ENCODE peak calls at places on chromosomes 2 and 18, in five cellular contexts. W is ELR; G is dermis blood vessel endothelial cell; J is T-helper 2 cell; D is activated CD4-positive, alpha-beta T cell treated with anti-CD3 and anti-CD28 coated beads, Interleukin-2, amount 50 U/mL, for 4 hours. R is an unnamed sample.

GRCh38 chr18:70249118-70249517 is 39.7 kb upstream of the SOCS6 start:
- DNase-seq in W (peak; percentile 69), G (no peak), J (no peak), D (no peak), R (peak; percentile 80)

GRCh38 chr2:127134833-127135830 is 28.2 kb upstream of the BIN1 start:
- DNase-seq in W (no peak), G (no peak), J (no peak), D (no peak), R (no peak)

GRCh38 chr2:15832310-15832709 is 108.0 kb upstream of the MYCN start:
- DNase-seq in W (no peak), G (no peak), J (no peak), D (no peak), R (no peak)

GRCh38 chr18:6255121-6255742 is 159.5 kb downstream of the L3MBTL4 start:
- DNase-seq in W (no peak), G (no peak), J (no peak), D (no peak), R (no peak)

GRCh38 chr2:81266106-81266505 is 961.6 kb upstream of the LRRTM1 start:
- DNase-seq in W (peak; percentile 47), G (no peak), J (no peak), D (no peak), R (peak; percentile 25)

GRCh38 chr2:207203056-207203455 is 37.3 kb upstream of the KLF7 start:
- DNase-seq in W (no peak), G (no peak), J (no peak), D (no peak), R (no peak)

GRCh38 chr18:23982154-23983071 is 32.1 kb upstream of the TTC39C start:
- DNase-seq in W (peak; percentile 71), G (peak; percentile 47), J (no peak), D (no peak), R (peak; percentile 67)

GRCh38 chr2:74205586-74205985 is 7.2 kb downstream of the MTHFD2 start:
- DNase-seq in W (no peak), G (peak; percentile 13), J (peak; percentile 7), D (no peak), R (no peak)

GRCh38 chr2:38539086-38539485 is 63.6 kb downstream of the HNRNPLL start:
- DNase-seq in W (no peak), G (no peak), J (no peak), D (no peak), R (no peak)